ENCODE peak calls at places on chromosomes 5 and 9, in four cellular contexts. O is HepG2, S is H1, H is K562. W is an unnamed sample.

GRCh38 chr5:100553209-100553608 is 18.0 kb downstream of the FAM174A start:
- DNase-seq in O (no peak), S (no peak), H (no peak), W (no peak)

GRCh38 chr5:161189452-161189851 is 337.4 kb upstream of the ATP10B start:
- DNase-seq in O (no peak), S (no peak), H (no peak), W (no peak)

GRCh38 chr9:110443146-110443877 is 105.6 kb upstream of the TXNDC8 start:
- DNase-seq in O (peak; percentile 1), S (no peak), H (no peak), W (no peak)

GRCh38 chr5:128844354-128844923 is 120.8 kb upstream of the SLC27A6 start:
- DNase-seq in O (no peak), S (no peak), H (no peak), W (no peak)

GRCh38 chr9:132049900-132050299 is 29.8 kb downstream of the MED27 start:
- DNase-seq in O (no peak), S (no peak), H (no peak), W (no peak)

GRCh38 chr9:32581512-32582143 is 8.7 kb upstream of the NDUFB6 start:
- DNase-seq in O (peak; percentile 61), S (no peak), H (peak; percentile 25), W (peak; percentile 71)

GRCh38 chr5:172771439-172772111 is 580 bp upstream of the DUSP1 start:
- DNase-seq in O (no peak), S (no peak), H (no peak), W (no peak)

GRCh38 chr9:20028192-20028848 is 239.5 kb upstream of the SLC24A2 start:
- DNase-seq in O (no peak), S (no peak), H (no peak), W (no peak)

GRCh38 chr5:20949636-20950035 is 961.6 kb upstream of the CDH18 start:
- DNase-seq in O (no peak), S (no peak), H (no peak), W (no peak)

GRCh38 chr5:124655943-124656459 is 90.4 kb downstream of the ZNF608 start:
- DNase-seq in O (peak; percentile 97), S (no peak), H (peak; percentile 76), W (peak; percentile 78)

GRCh38 chr9:70613024-70613768 is 198.7 kb upstream of the KLF9 start:
- DNase-seq in O (no peak), S (no peak), H (no peak), W (no peak)

GRCh38 chr5:80698369-80698768 is 43.6 kb upstream of the DHFR start:
- DNase-seq in O (no peak), S (no peak), H (no peak), W (no peak)

GRCh38 chr5:149144637-149145036 is 3.3 kb downstream of the ABLIM3 start:
- DNase-seq in O (peak; percentile 75), S (no peak), H (no peak), W (no peak)

GRCh38 chr5:10452768-10453331 is 11.2 kb downstream of the ROPN1L start:
- DNase-seq in O (peak; percentile 55), S (no peak), H (peak; percentile 72), W (peak; percentile 70)

GRCh38 chr5:147957906-147958305 is 51.6 kb upstream of the C5orf46 start:
- DNase-seq in O (no peak), S (no peak), H (no peak), W (no peak)

GRCh38 chr5:147963948-147964693 is 57.8 kb upstream of the C5orf46 start:
- DNase-seq in O (no peak), S (no peak), H (no peak), W (no peak)

GRCh38 chr5:147965712-147966111 is 59.4 kb upstream of the C5orf46 start:
- DNase-seq in O (no peak), S (no peak), H (no peak), W (no peak)

GRCh38 chr5:147963436-147963835 is 57.1 kb upstream of the C5orf46 start:
- DNase-seq in O (no peak), S (no peak), H (no peak), W (no peak)

DNA sequence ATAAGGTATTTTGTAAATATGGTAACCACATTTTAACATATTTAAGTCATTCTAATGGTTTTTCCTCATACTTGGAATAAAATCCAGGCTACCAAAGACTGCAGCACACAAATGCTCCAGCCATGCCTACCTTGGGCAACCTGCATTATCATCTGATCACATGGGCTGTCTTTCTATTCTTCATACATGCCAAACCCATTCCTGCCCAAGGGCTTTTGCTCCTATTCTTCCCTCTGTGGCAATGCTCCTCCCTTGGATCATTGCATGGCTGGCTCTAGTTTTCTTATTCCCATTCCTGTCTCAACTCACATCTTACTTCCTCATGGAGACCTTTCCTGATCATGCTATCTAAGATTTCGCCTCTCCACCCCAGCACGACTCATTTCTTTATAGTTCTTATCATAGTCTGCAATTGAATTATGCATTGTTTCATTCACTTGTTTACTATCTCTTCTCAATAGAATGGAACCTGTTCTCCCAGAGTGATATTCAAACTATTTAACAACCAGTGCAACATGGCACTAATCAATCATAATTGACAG is 54.9 kb upstream of the C5orf46 start:
- DNase-seq in O (no peak), S (no peak), H (no peak), W (no peak)
- TF ChIP-seq RAD21 in O (no peak), S (no peak), H (no peak), W (no peak)

DNA sequence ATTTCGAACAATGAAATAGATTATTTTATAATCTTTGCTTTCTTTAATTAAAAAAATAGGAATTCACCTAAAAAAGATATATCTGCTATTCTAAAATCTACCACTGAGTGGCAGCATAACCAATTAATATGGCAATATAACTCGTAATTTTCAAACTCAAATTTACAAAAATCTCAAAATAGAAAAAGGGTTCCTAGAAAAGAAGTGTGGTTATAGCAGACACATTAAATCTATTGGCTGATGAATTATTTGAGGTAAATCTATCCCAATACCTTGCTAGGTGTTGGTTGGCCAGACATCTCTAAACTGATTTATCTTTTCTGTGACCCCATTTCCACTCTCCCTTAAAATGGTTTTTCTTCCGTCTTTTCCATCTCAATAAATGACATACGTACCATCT is 30.2 kb upstream of the NRG2 start:
- DNase-seq in O (no peak), S (no peak), H (no peak), W (no peak)
- TF ChIP-seq FOSL1 in O (no peak), S (no peak), H (no peak), W (no peak)

GRCh38 chr5:54832066-54832465 is 153.3 kb downstream of the ESM1 start:
- DNase-seq in O (no peak), S (no peak), H (no peak), W (no peak)

GRCh38 chr5:54834121-54834842 is 151.1 kb downstream of the ESM1 start:
- DNase-seq in O (no peak), S (no peak), H (no peak), W (no peak)

GRCh38 chr5:54831233-54831632 is 154.2 kb downstream of the ESM1 start:
- DNase-seq in O (no peak), S (no peak), H (no peak), W (no peak)

GRCh38 chr5:54835642-54836041 is 149.8 kb downstream of the ESM1 start:
- DNase-seq in O (no peak), S (no peak), H (no peak), W (no peak)

DNA sequence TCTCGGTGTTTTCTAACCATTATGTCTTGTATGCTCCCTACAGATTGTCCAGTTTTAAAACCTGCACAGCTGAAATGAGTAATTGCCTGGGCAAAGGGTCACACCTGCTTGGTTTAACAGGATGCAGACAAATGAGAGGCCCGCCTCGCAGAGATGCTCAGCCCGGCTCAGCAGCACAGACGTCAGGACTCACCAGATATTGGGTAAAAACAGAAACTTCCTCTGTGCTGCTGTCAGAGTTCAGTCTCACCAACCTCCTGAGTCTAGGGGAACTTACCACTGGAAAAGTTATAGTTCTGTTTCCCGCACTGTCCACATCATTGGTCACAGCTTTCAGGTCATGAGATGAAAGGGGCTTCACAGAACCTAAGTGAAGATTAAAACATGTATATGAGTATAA is 152.5 kb downstream of the ESM1 start:
- DNase-seq in O (no peak), S (no peak), H (no peak), W (no peak)
- TF ChIP-seq RAD21 in O (no peak), S (no peak), H (no peak), W (no peak)

GRCh38 chr5:82147860-82148573 is 130.1 kb downstream of the RPS23 start:
- DNase-seq in O (no peak), S (no peak), H (no peak), W (no peak)
- TF ChIP-seq FOSL1 in O (no peak), S (no peak), H (no peak), W (no peak)

GRCh38 chr5:64201986-64202385 is 36.3 kb downstream of the RNF180 start:
- DNase-seq in O (no peak), S (no peak), H (no peak), W (no peak)
- TF ChIP-seq RAD21 in O (no peak), S (no peak), H (no peak), W (no peak)

DNA sequence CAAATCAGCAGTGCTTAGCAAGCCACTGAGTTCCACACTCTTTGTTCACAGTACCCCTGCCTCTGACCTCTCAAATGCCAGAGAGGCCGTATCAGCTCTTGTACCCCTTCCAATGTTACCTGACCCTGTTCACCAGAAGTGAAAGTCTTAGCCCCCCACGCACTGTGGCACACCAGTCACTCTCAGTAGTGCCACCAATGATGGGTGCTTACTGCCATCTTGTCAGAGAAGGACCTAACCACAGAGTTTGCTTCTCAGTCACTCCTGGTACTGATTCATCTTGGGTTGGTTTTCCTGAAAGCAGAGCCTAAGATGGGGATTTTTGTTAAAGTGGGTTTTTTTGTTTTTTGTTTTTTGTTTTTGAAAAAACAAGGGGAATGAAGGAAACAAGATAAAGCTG is 28.8 kb upstream of the PANK3 start:
- DNase-seq in O (no peak), S (no peak), H (no peak), W (no peak)
- TF ChIP-seq FOSL1 in O (no peak), S (no peak), H (no peak), W (no peak)

GRCh38 chr5:170273968-170274710 is 23.4 kb downstream of the LCP2 start:
- DNase-seq in O (no peak), S (peak; percentile 38), H (peak; percentile 39), W (peak; percentile 13)
- TF ChIP-seq RAD21 in O (no peak), S (peak; percentile 86), H (no peak), W (peak; percentile 54)

DNA sequence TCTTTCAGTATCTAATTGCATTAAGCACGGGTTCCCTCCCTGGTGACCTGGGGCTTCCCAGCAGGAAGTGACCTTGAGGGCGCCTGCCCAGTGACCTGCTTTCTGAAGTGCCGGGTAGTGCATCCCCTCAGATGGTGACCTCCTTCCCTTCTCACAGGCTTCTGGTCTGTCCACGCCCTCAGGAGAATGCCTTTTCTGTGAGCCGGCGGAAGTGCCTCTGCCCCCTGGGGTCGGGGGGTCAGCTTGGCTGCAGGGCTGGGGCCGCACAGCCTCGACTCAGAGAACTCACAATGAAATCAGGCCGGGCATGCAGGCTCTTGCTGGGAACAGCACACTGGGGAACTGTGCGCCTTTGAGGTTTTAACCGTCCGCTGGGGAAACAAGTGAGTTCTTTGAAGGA is 124.5 kb upstream of the PHYKPL start:
- DNase-seq in O (no peak), S (peak; percentile 47), H (no peak), W (no peak)
- TF ChIP-seq FOSL1 in O (no peak), S (no peak), H (no peak), W (no peak)

DNA sequence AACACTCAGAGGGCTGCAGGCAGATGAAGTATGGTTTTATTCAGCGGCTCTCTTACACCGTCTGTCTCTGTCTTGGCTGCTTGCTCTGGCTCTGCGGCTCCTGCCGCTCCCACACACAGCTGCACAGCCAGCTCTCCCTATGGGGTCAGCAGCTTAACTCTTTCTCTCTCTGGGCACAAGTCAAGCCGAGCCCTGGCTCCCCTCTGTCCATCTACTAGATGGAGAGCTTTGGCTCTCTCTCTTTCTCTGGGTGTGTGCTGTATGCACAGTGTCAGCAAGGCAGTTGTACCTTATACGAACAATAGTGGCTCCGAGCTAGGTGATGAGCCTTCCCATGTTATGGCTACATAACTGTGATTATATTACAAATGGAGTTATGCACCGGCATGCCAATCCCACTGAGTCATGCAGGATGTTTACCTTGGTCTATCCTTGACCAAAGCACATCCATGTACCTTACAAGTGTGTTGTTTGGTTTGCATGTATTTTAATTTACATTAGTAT is 19.3 kb upstream of the PPP2CA start:
- DNase-seq in O (peak; percentile 86), S (no peak), H (no peak), W (no peak)
- TF ChIP-seq RAD21 in O (peak; percentile 18), S (no peak), H (no peak), W (no peak)